ENCODE peak calls at places on chromosome 21, in nine cellular contexts. V is keratinocyte, X is foreskin keratinocyte, W is fibroblast of lung, I is ascending aorta, E is foreskin fibroblast, M is mesothelial cell of epicardium, K is GM12864, G is PC-3. Y is an unnamed sample.

GRCh38 chr21:21001591-21002100 is 3.4 kb downstream of the NCAM2 start:
- DNase-seq in V (no peak), X (no peak), W (no peak), I (no peak), E (no peak), M (no peak), K (no peak), G (no peak), Y (no peak)

GRCh38 chr21:31780944-31781343 is 49.0 kb upstream of the SCAF4 start:
- DNase-seq in V (no peak), X (peak; percentile 65), W (no peak), I (no peak), E (no peak), M (no peak), K (no peak), G (peak; percentile 72), Y (no peak)

GRCh38 chr21:39637197-39637970 is 24.6 kb downstream of the B3GALT5 start:
- DNase-seq in V (no peak), X (no peak), W (no peak), I (no peak), E (no peak), M (no peak), K (no peak), G (no peak), Y (no peak)

GRCh38 chr21:37257967-37258877 is 8.9 kb downstream of the VPS26C start:
- DNase-seq in V (no peak), X (peak; percentile 68), W (peak; percentile 56), I (no peak), E (peak; percentile 47), M (peak; percentile 55), K (peak; percentile 86), G (peak; percentile 60), Y (no peak)

GRCh38 chr21:39712976-39713375 is 32.0 kb upstream of the IGSF5 start:
- DNase-seq in V (no peak), X (no peak), W (no peak), I (no peak), E (no peak), M (no peak), K (no peak), G (peak; percentile 38), Y (no peak)

GRCh38 chr21:44533121-44533890 is 6.7 kb downstream of the KRTAP10-1 start:
- DNase-seq in V (no peak), X (no peak), W (no peak), I (peak; percentile 52), E (no peak), M (no peak), K (no peak), G (no peak), Y (no peak)

GRCh38 chr21:25896657-25897056 is 161.9 kb downstream of the GABPA start:
- DNase-seq in V (no peak), X (no peak), W (no peak), I (no peak), E (no peak), M (no peak), K (no peak), G (no peak), Y (no peak)

GRCh38 chr21:28642891-28643290 is 349.8 kb downstream of the LTN1 start:
- DNase-seq in V (no peak), X (no peak), W (no peak), I (no peak), E (no peak), M (no peak), K (no peak), G (no peak), Y (no peak)

GRCh38 chr21:37546299-37546908 is 179.8 kb downstream of the DYRK1A start:
- DNase-seq in V (no peak), X (no peak), W (no peak), I (peak; percentile 19), E (no peak), M (no peak), K (no peak), G (no peak), Y (peak; percentile 68)

GRCh38 chr21:25563399-25564116 is 43.7 kb downstream of the MRPL39 start:
- DNase-seq in V (no peak), X (no peak), W (peak; percentile 53), I (no peak), E (no peak), M (no peak), K (no peak), G (no peak), Y (no peak)

GRCh38 chr21:45543710-45544448 is 1.6 kb upstream of the SLC19A1 start:
- DNase-seq in V (no peak), X (no peak), W (no peak), I (peak; percentile 56), E (no peak), M (no peak), K (no peak), G (no peak), Y (peak; percentile 83)

GRCh38 chr21:45543371-45543709 is 1.1 kb upstream of the SLC19A1 start:
- DNase-seq in V (no peak), X (no peak), W (no peak), I (peak; percentile 62), E (no peak), M (no peak), K (no peak), G (no peak), Y (no peak)

GRCh38 chr21:45541221-45542039 is 810 bp downstream of the SLC19A1 start:
- DNase-seq in V (peak; percentile 21), X (peak; percentile 26), W (peak; percentile 49), I (peak; percentile 83), E (peak; percentile 66), M (no peak), K (no peak), G (peak; percentile 74), Y (peak; percentile 85)

GRCh38 chr21:45542667-45543370 is 579 bp upstream of the SLC19A1 start:
- DNase-seq in V (no peak), X (no peak), W (no peak), I (peak; percentile 65), E (no peak), M (no peak), K (no peak), G (no peak), Y (peak; percentile 84)

GRCh38 chr21:45542242-45542666 is at the start of gene SLC19A1:
- DNase-seq in V (no peak), X (no peak), W (peak; percentile 51), I (peak; percentile 79), E (peak; percentile 66), M (peak; percentile 61), K (no peak), G (peak; percentile 77), Y (peak; percentile 90)
- TF ChIP-seq CTCF in V (peak; percentile 21), X (peak; percentile 55), W (peak; percentile 22), I (no peak), E (no peak), M (peak; percentile 12), K (peak; percentile 26), G (no peak), Y (peak; percentile 57)

DNA sequence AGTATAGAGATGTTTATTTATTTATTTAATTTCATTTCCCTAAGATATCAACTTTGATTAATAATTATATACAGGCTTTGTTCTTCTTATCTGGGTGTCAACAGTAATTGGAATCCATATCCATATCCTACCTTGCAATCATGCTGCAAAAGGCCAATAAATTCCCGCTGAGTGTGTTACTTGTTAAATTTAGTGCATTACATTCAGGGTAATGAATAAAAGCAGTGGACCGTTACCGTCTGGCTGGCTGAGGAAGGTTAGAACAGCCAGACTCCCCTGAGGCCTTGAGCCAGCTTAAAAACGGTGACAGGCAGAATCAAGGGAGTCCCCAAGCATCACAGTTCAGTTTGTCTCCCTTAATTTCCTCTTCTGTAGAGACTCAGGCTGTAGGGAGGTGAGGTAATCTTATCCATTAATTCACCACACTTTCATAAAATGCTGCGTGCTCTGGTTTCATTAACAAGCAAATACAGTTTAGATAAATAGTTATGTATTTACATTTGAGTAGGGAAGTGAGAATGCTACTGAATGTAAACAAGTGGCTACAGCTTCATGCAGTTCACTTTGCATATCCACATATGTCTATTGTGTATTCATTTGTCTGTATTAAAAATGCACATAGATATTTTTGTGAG is 888.3 kb upstream of the CXADR start:
- DNase-seq in V (no peak), X (no peak), W (no peak), I (no peak), E (no peak), M (no peak), K (no peak), G (no peak), Y (no peak)
- TF ChIP-seq CTCF in V (no peak), X (no peak), W (no peak), I (no peak), E (no peak), M (no peak), K (no peak), G (no peak), Y (no peak)

GRCh38 chr21:27476696-27477095 is 509.8 kb upstream of the ADAMTS5 start:
- DNase-seq in V (no peak), X (no peak), W (peak; percentile 80), I (no peak), E (peak; percentile 33), M (no peak), K (no peak), G (no peak), Y (no peak)

GRCh38 chr21:27477321-27477720 is 510.4 kb upstream of the ADAMTS5 start:
- DNase-seq in V (no peak), X (no peak), W (peak; percentile 50), I (no peak), E (no peak), M (no peak), K (no peak), G (no peak), Y (no peak)

GRCh38 chr21:27475363-27475955 is 508.6 kb upstream of the ADAMTS5 start:
- DNase-seq in V (no peak), X (no peak), W (no peak), I (no peak), E (no peak), M (no peak), K (no peak), G (no peak), Y (no peak)

GRCh38 chr21:27480841-27481261 is 514.0 kb upstream of the ADAMTS5 start:
- DNase-seq in V (peak; percentile 26), X (peak; percentile 86), W (no peak), I (no peak), E (peak; percentile 61), M (no peak), K (no peak), G (peak; percentile 17), Y (no peak)
- TF ChIP-seq CTCF in V (no peak), X (no peak), W (no peak), I (no peak), E (no peak), M (no peak), K (no peak), G (no peak), Y (no peak)

GRCh38 chr21:16195896-16196443 is 466.2 kb downstream of the USP25 start:
- DNase-seq in V (no peak), X (peak; percentile 33), W (peak; percentile 27), I (no peak), E (no peak), M (no peak), K (no peak), G (no peak), Y (no peak)

GRCh38 chr21:16194851-16195251 is 465.1 kb downstream of the USP25 start:
- DNase-seq in V (no peak), X (peak; percentile 48), W (peak; percentile 53), I (no peak), E (no peak), M (no peak), K (no peak), G (no peak), Y (no peak)

GRCh38 chr21:16195476-16195875 is 465.7 kb downstream of the USP25 start:
- DNase-seq in V (no peak), X (peak; percentile 51), W (peak; percentile 86), I (no peak), E (peak; percentile 44), M (no peak), K (no peak), G (no peak), Y (no peak)

GRCh38 chr21:16192900-16193299 is 463.1 kb downstream of the USP25 start:
- DNase-seq in V (no peak), X (peak; percentile 82), W (peak; percentile 34), I (no peak), E (peak; percentile 51), M (no peak), K (no peak), G (peak; percentile 70), Y (no peak)

GRCh38 chr21:16193758-16194606 is 464.2 kb downstream of the USP25 start:
- DNase-seq in V (no peak), X (peak; percentile 89), W (peak; percentile 87), I (peak; percentile 72), E (peak; percentile 80), M (no peak), K (no peak), G (peak; percentile 35), Y (peak; percentile 87)
- TF ChIP-seq CTCF in V (no peak), X (peak; percentile 53), W (peak; percentile 22), I (no peak), E (peak; percentile 17), M (no peak), K (no peak), G (no peak), Y (peak; percentile 59)

Y was measured in osteocyte.